ENCODE peak calls at places on chromosome 17, in six cellular contexts. One of them, this sample, is unnamed.

GRCh38 chr17:40596261-40596919 is 31.1 kb upstream of the CCR7 start:
- DNase-seq in bronchial epithelial cell: peak; percentile 4
- DNase-seq in H9: no peak
- DNase-seq in cardiac muscle cell: no peak
- DNase-seq in uterus: no peak
- DNase-seq in left lung: no peak
- DNase-seq in this sample: no peak

GRCh38 chr17:49224198-49224996 is 6.2 kb downstream of the PHOSPHO1 start:
- DNase-seq in bronchial epithelial cell: no peak
- DNase-seq in H9: peak; percentile 82
- DNase-seq in cardiac muscle cell: peak; percentile 31
- DNase-seq in uterus: no peak
- DNase-seq in left lung: peak; percentile 90
- DNase-seq in this sample: peak; percentile 57

GRCh38 chr17:41329279-41329925 is 13.9 kb upstream of the KRTAP17-1 start:
- DNase-seq in bronchial epithelial cell: peak; percentile 42
- DNase-seq in H9: peak; percentile 87
- DNase-seq in cardiac muscle cell: peak; percentile 59
- DNase-seq in uterus: no peak
- DNase-seq in left lung: peak; percentile 74
- DNase-seq in this sample: no peak

GRCh38 chr17:82781894-82782274 is 30.0 kb downstream of the TBCD start:
- DNase-seq in bronchial epithelial cell: peak; percentile 55
- DNase-seq in H9: peak; percentile 89
- DNase-seq in cardiac muscle cell: peak; percentile 88
- DNase-seq in uterus: peak; percentile 83
- DNase-seq in left lung: peak; percentile 96
- DNase-seq in this sample: peak; percentile 93

GRCh38 chr17:50028207-50029120 is 27.4 kb upstream of the ITGA3 start:
- DNase-seq in bronchial epithelial cell: peak; percentile 94
- DNase-seq in H9: peak; percentile 83
- DNase-seq in cardiac muscle cell: peak; percentile 46
- DNase-seq in uterus: peak; percentile 37
- DNase-seq in left lung: peak; percentile 84
- DNase-seq in this sample: peak; percentile 7

GRCh38 chr17:47996201-47996600 is 25.3 kb downstream of the CDK5RAP3 start:
- DNase-seq in bronchial epithelial cell: no peak
- DNase-seq in H9: no peak
- DNase-seq in cardiac muscle cell: no peak
- DNase-seq in uterus: no peak
- DNase-seq in left lung: no peak
- DNase-seq in this sample: no peak

GRCh38 chr17:67652433-67652832 is 65.3 kb upstream of the NOL11 start:
- DNase-seq in bronchial epithelial cell: no peak
- DNase-seq in H9: no peak
- DNase-seq in cardiac muscle cell: no peak
- DNase-seq in uterus: no peak
- DNase-seq in left lung: no peak
- DNase-seq in this sample: no peak

GRCh38 chr17:3035968-3036280 is 27.5 kb downstream of the OR1D5 start:
- DNase-seq in bronchial epithelial cell: no peak
- DNase-seq in H9: no peak
- DNase-seq in cardiac muscle cell: no peak
- DNase-seq in uterus: no peak
- DNase-seq in left lung: no peak
- DNase-seq in this sample: no peak

GRCh38 chr17:34126496-34126895 is 128.6 kb upstream of the CCL2 start:
- DNase-seq in bronchial epithelial cell: no peak
- DNase-seq in H9: no peak
- DNase-seq in cardiac muscle cell: no peak
- DNase-seq in uterus: no peak
- DNase-seq in left lung: no peak
- DNase-seq in this sample: no peak

GRCh38 chr17:51052235-51052634 is 68.4 kb downstream of the SPAG9 start:
- DNase-seq in bronchial epithelial cell: no peak
- DNase-seq in H9: no peak
- DNase-seq in cardiac muscle cell: no peak
- DNase-seq in uterus: no peak
- DNase-seq in left lung: no peak
- DNase-seq in this sample: no peak

GRCh38 chr17:9862949-9863348 is 37.2 kb downstream of the GLP2R start:
- DNase-seq in bronchial epithelial cell: no peak
- DNase-seq in H9: peak; percentile 5
- DNase-seq in cardiac muscle cell: no peak
- DNase-seq in uterus: no peak
- DNase-seq in left lung: no peak
- DNase-seq in this sample: no peak

GRCh38 chr17:67491009-67491677 is 114.1 kb downstream of the PITPNC1 start:
- DNase-seq in bronchial epithelial cell: peak; percentile 49
- DNase-seq in H9: peak; percentile 76
- DNase-seq in cardiac muscle cell: no peak
- DNase-seq in uterus: peak; percentile 79
- DNase-seq in left lung: peak; percentile 89
- DNase-seq in this sample: no peak

GRCh38 chr17:913207-913606 is 66.4 kb downstream of the NXN start:
- DNase-seq in bronchial epithelial cell: no peak
- DNase-seq in H9: no peak
- DNase-seq in cardiac muscle cell: no peak
- DNase-seq in uterus: no peak
- DNase-seq in left lung: no peak
- DNase-seq in this sample: no peak

GRCh38 chr17:46732754-46733398 is 85.6 kb downstream of the WNT3 start:
- DNase-seq in bronchial epithelial cell: no peak
- DNase-seq in H9: peak; percentile 87
- DNase-seq in cardiac muscle cell: peak; percentile 28
- DNase-seq in uterus: no peak
- DNase-seq in left lung: no peak
- DNase-seq in this sample: no peak

GRCh38 chr17:76264425-76264754 is 758 bp upstream of the UBALD2 start:
- DNase-seq in bronchial epithelial cell: no peak
- DNase-seq in H9: no peak
- DNase-seq in cardiac muscle cell: no peak
- DNase-seq in uterus: no peak
- DNase-seq in left lung: no peak
- DNase-seq in this sample: no peak
- TF ChIP-seq CTCF in bronchial epithelial cell: no peak
- TF ChIP-seq CTCF in H9: no peak
- TF ChIP-seq CTCF in cardiac muscle cell: no peak
- TF ChIP-seq CTCF in uterus: no peak
- TF ChIP-seq CTCF in left lung: no peak
- TF ChIP-seq CTCF in this sample: no peak

GRCh38 chr17:19867654-19868395 is at the start of gene ULK2:
- DNase-seq in bronchial epithelial cell: peak; percentile 18
- DNase-seq in H9: peak; percentile 78
- DNase-seq in cardiac muscle cell: peak; percentile 79
- DNase-seq in uterus: peak; percentile 65
- DNase-seq in left lung: peak; percentile 90
- DNase-seq in this sample: peak; percentile 83

DNA sequence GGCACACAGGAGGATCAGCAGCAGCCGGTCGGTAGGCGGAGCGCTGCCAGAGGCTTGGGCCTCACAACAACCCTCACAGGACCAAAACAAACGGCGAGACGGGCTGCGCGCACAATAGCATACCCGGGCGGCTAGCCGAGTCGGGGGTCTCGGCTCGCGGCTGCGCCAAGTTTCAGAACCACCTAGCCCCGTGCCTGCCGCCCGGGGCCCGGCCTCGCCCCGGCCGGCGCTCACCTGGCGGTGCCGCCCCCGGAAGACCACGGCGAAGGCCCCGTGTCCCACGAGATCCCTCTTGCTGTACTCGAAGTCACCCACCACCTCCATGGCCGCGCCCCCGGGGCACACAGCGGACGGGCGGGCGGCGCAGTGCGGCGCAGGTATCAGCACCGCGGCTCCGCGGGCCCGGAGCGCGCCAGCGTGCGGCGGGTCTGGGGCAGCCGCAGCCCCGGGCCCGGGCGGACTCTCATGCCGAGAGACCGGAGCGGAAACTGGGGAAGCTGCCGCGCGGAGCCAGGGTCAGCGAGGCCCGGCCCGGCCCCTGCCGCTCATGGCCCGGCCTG is 562 bp downstream of the ULK2 start:
- DNase-seq in bronchial epithelial cell: peak; percentile 35
- DNase-seq in H9: peak; percentile 91
- DNase-seq in cardiac muscle cell: peak; percentile 81
- DNase-seq in uterus: peak; percentile 58
- DNase-seq in left lung: peak; percentile 91
- DNase-seq in this sample: peak; percentile 80
- TF ChIP-seq CTCF in bronchial epithelial cell: peak; percentile 54
- TF ChIP-seq CTCF in H9: peak; percentile 40
- TF ChIP-seq CTCF in cardiac muscle cell: peak; percentile 42
- TF ChIP-seq CTCF in uterus: peak; percentile 44
- TF ChIP-seq CTCF in left lung: no peak
- TF ChIP-seq CTCF in this sample: no peak

GRCh38 chr17:6701719-6702118 is 11.4 kb downstream of the SLC13A5 start:
- DNase-seq in bronchial epithelial cell: no peak
- DNase-seq in H9: peak; percentile 87
- DNase-seq in cardiac muscle cell: peak; percentile 72
- DNase-seq in uterus: no peak
- DNase-seq in left lung: no peak
- DNase-seq in this sample: peak; percentile 73
- TF ChIP-seq CTCF in bronchial epithelial cell: peak; percentile 57
- TF ChIP-seq CTCF in H9: peak; percentile 84
- TF ChIP-seq CTCF in cardiac muscle cell: peak; percentile 44
- TF ChIP-seq CTCF in uterus: no peak
- TF ChIP-seq CTCF in left lung: peak; percentile 18
- TF ChIP-seq CTCF in this sample: peak; percentile 22

GRCh38 chr17:30337393-30337999 is 3.6 kb upstream of the TMIGD1 start:
- DNase-seq in bronchial epithelial cell: no peak
- DNase-seq in H9: no peak
- DNase-seq in cardiac muscle cell: no peak
- DNase-seq in uterus: no peak
- DNase-seq in left lung: no peak
- DNase-seq in this sample: no peak
- TF ChIP-seq CTCF in bronchial epithelial cell: no peak
- TF ChIP-seq CTCF in H9: no peak
- TF ChIP-seq CTCF in cardiac muscle cell: no peak
- TF ChIP-seq CTCF in uterus: no peak
- TF ChIP-seq CTCF in left lung: no peak
- TF ChIP-seq CTCF in this sample: no peak

DNA sequence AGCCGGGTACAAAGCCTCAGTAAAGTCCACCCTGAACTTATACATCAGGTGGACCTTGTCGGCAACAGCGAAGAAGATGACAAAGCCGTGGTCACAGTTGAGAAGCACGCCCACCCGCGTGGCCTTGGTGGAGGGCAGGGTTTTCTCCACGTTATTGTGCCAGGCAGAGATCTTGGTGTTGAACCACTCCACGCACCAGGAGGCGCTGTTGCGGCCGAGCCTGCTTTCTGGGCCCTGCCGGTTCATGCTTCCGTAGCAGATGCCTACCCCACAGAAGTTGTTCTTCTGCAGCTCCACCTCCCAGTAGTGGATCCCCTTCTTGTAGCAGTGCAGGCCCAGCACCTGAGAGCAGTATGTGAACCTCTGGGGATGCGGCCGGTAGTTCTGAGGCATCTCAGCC is 22.1 kb downstream of the TRIM25 start:
- DNase-seq in bronchial epithelial cell: no peak
- DNase-seq in H9: peak; percentile 78
- DNase-seq in cardiac muscle cell: no peak
- DNase-seq in uterus: no peak
- DNase-seq in left lung: no peak
- DNase-seq in this sample: no peak
- TF ChIP-seq CTCF in bronchial epithelial cell: peak; percentile 18
- TF ChIP-seq CTCF in H9: peak; percentile 82
- TF ChIP-seq CTCF in cardiac muscle cell: peak; percentile 47
- TF ChIP-seq CTCF in uterus: peak; percentile 15
- TF ChIP-seq CTCF in left lung: peak; percentile 55
- TF ChIP-seq CTCF in this sample: peak; percentile 1

GRCh38 chr17:65219124-65219523 is 82.0 kb downstream of the RGS9 start:
- DNase-seq in bronchial epithelial cell: no peak
- DNase-seq in H9: no peak
- DNase-seq in cardiac muscle cell: no peak
- DNase-seq in uterus: no peak
- DNase-seq in left lung: no peak
- DNase-seq in this sample: no peak
- TF ChIP-seq CTCF in bronchial epithelial cell: peak; percentile 38
- TF ChIP-seq CTCF in H9: peak; percentile 49
- TF ChIP-seq CTCF in cardiac muscle cell: peak; percentile 29
- TF ChIP-seq CTCF in uterus: peak; percentile 12
- TF ChIP-seq CTCF in left lung: no peak
- TF ChIP-seq CTCF in this sample: no peak

GRCh38 chr17:5584383-5584951 is at the start of gene NLRP1:
- DNase-seq in bronchial epithelial cell: peak; percentile 99
- DNase-seq in H9: peak; percentile 81
- DNase-seq in cardiac muscle cell: peak; percentile 5
- DNase-seq in uterus: peak; percentile 82
- DNase-seq in left lung: peak; percentile 92
- DNase-seq in this sample: peak; percentile 88
- TF ChIP-seq CTCF in bronchial epithelial cell: no peak
- TF ChIP-seq CTCF in H9: no peak
- TF ChIP-seq CTCF in cardiac muscle cell: no peak
- TF ChIP-seq CTCF in uterus: no peak
- TF ChIP-seq CTCF in left lung: no peak
- TF ChIP-seq CTCF in this sample: no peak

GRCh38 chr17:75645889-75646625 is 12.8 kb downstream of the SMIM5 start:
- DNase-seq in bronchial epithelial cell: peak; percentile 80
- DNase-seq in H9: peak; percentile 60
- DNase-seq in cardiac muscle cell: no peak
- DNase-seq in uterus: no peak
- DNase-seq in left lung: peak; percentile 89
- DNase-seq in this sample: peak; percentile 83
- TF ChIP-seq CTCF in bronchial epithelial cell: no peak
- TF ChIP-seq CTCF in H9: no peak
- TF ChIP-seq CTCF in cardiac muscle cell: no peak
- TF ChIP-seq CTCF in uterus: no peak
- TF ChIP-seq CTCF in left lung: no peak
- TF ChIP-seq CTCF in this sample: no peak

GRCh38 chr17:58960068-58960467 is 146.6 kb downstream of the TRIM37 start:
- DNase-seq in bronchial epithelial cell: peak; percentile 78
- DNase-seq in H9: no peak
- DNase-seq in cardiac muscle cell: peak; percentile 21
- DNase-seq in uterus: no peak
- DNase-seq in left lung: no peak
- DNase-seq in this sample: peak; percentile 57
- TF ChIP-seq CTCF in bronchial epithelial cell: peak; percentile 23
- TF ChIP-seq CTCF in H9: peak; percentile 45
- TF ChIP-seq CTCF in cardiac muscle cell: peak; percentile 19
- TF ChIP-seq CTCF in uterus: no peak
- TF ChIP-seq CTCF in left lung: no peak
- TF ChIP-seq CTCF in this sample: no peak

This sample was measured in GM20000.